ENCODE peak calls at places on chromosome 2, in eight cellular contexts. O is tibial nerve, J is K562, X is SK-N-SH, C is H1, E is ovary, B is suprapubic skin, Q is upper lobe of left lung. L is an unnamed sample.
A peak's percentile ranks its signal among the peaks of the same experiment; 100 is the strongest.

GRCh38 chr2:217934321-217935131 is 68.3 kb downstream of the TNS1 start:
- DNase-seq in J (no peak), O (no peak), C (no peak), E (no peak), X (no peak), B (no peak), Q (no peak), L (peak; percentile 93)

GRCh38 chr2:222561817-222562424 is 94.0 kb downstream of the FARSB start:
- DNase-seq in X (peak; percentile 63), E (no peak), C (peak; percentile 70), O (no peak), Q (no peak), J (peak; percentile 58), B (no peak), L (no peak)

GRCh38 chr2:143481728-143482127 is 352.5 kb downstream of the ARHGAP15 start:
- DNase-seq in J (no peak), X (no peak), B (no peak), E (no peak), Q (no peak), C (no peak), O (no peak), L (no peak)

GRCh38 chr2:104584393-104584792 is 269.5 kb upstream of the POU3F3 start:
- DNase-seq in X (no peak), Q (no peak), O (no peak), C (no peak), J (no peak), E (no peak), B (no peak), L (no peak)

GRCh38 chr2:99106905-99107304 is 34.6 kb upstream of the C2orf15 start:
- DNase-seq in B (no peak), X (no peak), Q (no peak), E (no peak), O (no peak), C (no peak), J (peak; percentile 4), L (no peak)

GRCh38 chr2:1661891-1662605 is 82.3 kb downstream of the PXDN start:
- DNase-seq in B (peak; percentile 75), E (no peak), O (no peak), C (no peak), J (no peak), Q (no peak), X (no peak), L (peak; percentile 66)

GRCh38 chr2:46135230-46135555 is 162.0 kb upstream of the EPAS1 start:
- DNase-seq in E (no peak), J (no peak), Q (no peak), X (no peak), O (no peak), B (no peak), C (no peak), L (no peak)

GRCh38 chr2:9378433-9379371 is 44.6 kb downstream of the ITGB1BP1 start:
- DNase-seq in C (no peak), O (peak; percentile 65), B (peak; percentile 89), E (peak; percentile 50), J (no peak), X (no peak), Q (peak; percentile 78), L (peak; percentile 91)

GRCh38 chr2:9710311-9710710 is 79.5 kb upstream of the YWHAQ start:
- DNase-seq in J (no peak), E (no peak), Q (no peak), X (no peak), B (no peak), O (no peak), C (no peak), L (no peak)

GRCh38 chr2:49770919-49771318 is 616.6 kb upstream of the FSHR start:
- DNase-seq in Q (peak; percentile 23), J (no peak), O (no peak), C (peak; percentile 87), X (peak; percentile 35), B (no peak), E (no peak), L (no peak)

GRCh38 chr2:184596819-184597411 is 1.4 kb upstream of the ZNF804A start:
- DNase-seq in O (no peak), X (no peak), Q (no peak), C (no peak), E (no peak), B (no peak), J (no peak), L (no peak)

GRCh38 chr2:183105402-183106134 is 18.7 kb upstream of the NUP35 start:
- DNase-seq in E (no peak), X (no peak), B (no peak), C (no peak), J (no peak), O (no peak), Q (no peak), L (no peak)

GRCh38 chr2:20425371-20425881 is 21.4 kb upstream of the RHOB start:
- DNase-seq in J (no peak), Q (no peak), X (peak; percentile 40), B (no peak), O (no peak), E (no peak), C (no peak), L (no peak)

GRCh38 chr2:35708411-35708810 is 647.2 kb upstream of the CRIM1 start:
- DNase-seq in Q (no peak), X (no peak), O (no peak), J (no peak), C (no peak), E (no peak), B (no peak), L (no peak)

GRCh38 chr2:194323740-194324139 is 1333.3 kb upstream of the SLC39A10 start:
- DNase-seq in O (no peak), E (no peak), X (no peak), J (no peak), C (no peak), B (no peak), Q (no peak), L (no peak)

GRCh38 chr2:128638741-128639477 is 320.2 kb upstream of the HS6ST1 start:
- DNase-seq in O (no peak), E (no peak), J (no peak), C (peak; percentile 85), B (no peak), Q (no peak), X (peak; percentile 42), L (peak; percentile 39)

GRCh38 chr2:11597538-11598225 is 63.8 kb downstream of the GREB1 start:
- DNase-seq in O (no peak), X (no peak), Q (no peak), J (no peak), C (no peak), B (no peak), E (no peak), L (no peak)

DNA sequence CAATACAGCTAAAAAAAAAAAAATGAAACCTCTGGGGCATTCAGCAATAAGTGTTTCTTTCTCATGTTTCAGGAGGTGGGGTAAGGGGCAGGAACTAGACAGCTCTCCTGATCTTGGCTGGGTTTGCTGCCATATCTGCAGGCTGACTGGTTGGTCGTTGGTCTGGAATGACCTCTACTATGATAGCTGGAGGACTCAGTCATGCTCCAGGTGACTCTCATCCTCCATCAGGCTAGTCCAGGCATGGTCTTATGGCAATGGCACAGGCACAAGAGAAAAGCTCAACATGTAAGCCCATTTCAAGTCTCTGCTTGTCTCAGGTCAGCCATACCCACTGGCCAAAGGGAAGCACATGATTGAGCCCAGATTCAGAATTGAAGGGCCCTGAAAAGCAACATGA is 9.5 kb upstream of the SLC1A4 start:
- DNase-seq in B (no peak), E (no peak), C (no peak), X (no peak), O (no peak), Q (no peak), J (no peak), L (no peak)
- TF ChIP-seq EP300 in B (no peak), E (no peak), C (no peak), X (no peak), O (no peak), Q (no peak), J (no peak), L (no peak)

DNA sequence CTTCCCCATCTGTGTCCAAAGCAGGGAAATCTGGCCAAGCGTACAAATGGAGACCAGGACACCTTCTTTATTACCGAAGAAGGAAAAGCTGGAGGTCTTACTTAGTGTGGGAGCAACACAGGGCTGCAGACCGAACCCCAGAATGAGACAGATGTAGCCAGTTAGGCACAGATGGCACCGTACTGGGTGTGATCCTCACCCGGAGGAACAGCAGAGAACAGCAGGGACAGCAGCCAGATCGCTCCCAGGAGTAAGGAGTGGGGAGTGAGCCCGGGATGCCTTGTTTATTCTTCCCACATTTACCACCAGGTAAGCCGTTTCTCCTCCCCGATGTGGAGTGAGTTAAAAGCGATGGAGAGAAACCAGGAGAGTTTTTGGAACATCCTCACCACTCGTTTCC is 150.7 kb upstream of the SPRED2 start:
- DNase-seq in E (no peak), C (no peak), B (no peak), X (no peak), J (no peak), Q (no peak), O (no peak), L (no peak)
- H3K27me3 ChIP-seq in E (no peaks in the 10 kb centered on the region), C (no peaks in the 10 kb centered on the region), B (no peaks in the 10 kb centered on the region), X (no peaks in the 10 kb centered on the region), J (peaks cover 5% of the 10 kb centered on the region), Q (no peaks in the 10 kb centered on the region), O (no peaks in the 10 kb centered on the region), L (no peaks in the 10 kb centered on the region)

GRCh38 chr2:175154670-175155082 is 13.3 kb downstream of the ATF2 start:
- DNase-seq in C (no peak), J (no peak), Q (no peak), O (no peak), X (no peak), E (no peak), B (no peak), L (no peak)
- TF ChIP-seq EP300 in C (no peak), J (no peak), Q (no peak), O (no peak), X (no peak), E (no peak), B (no peak), L (no peak)

DNA sequence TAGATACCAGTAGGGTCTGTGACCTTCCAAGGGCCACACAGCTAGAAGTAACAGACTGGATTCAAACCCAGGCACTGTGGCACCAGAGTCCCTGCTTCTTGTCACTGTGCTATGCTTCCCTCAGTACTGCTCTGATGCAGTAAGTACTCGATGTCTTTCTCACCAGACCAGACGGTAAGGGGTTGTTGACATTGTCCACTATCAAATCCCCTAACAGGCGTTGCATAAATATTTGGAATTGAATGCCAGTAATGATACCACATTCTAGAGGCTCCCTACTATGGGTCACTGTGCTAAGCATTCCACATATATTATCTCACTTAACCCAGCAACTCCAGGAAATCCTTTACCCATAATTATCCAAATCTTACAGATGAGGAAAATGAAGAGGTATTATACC is 223.1 kb downstream of the C1D start:
- DNase-seq in E (no peak), J (no peak), C (no peak), B (no peak), X (no peak), Q (no peak), O (no peak), L (no peak)
- H3K27me3 ChIP-seq in E (no peaks in the 10 kb centered on the region), J (no peaks in the 10 kb centered on the region), C (no peaks in the 10 kb centered on the region), B (no peaks in the 10 kb centered on the region), X (no peaks in the 10 kb centered on the region), Q (no peaks in the 10 kb centered on the region), O (no peaks in the 10 kb centered on the region), L (no peaks in the 10 kb centered on the region)

DNA sequence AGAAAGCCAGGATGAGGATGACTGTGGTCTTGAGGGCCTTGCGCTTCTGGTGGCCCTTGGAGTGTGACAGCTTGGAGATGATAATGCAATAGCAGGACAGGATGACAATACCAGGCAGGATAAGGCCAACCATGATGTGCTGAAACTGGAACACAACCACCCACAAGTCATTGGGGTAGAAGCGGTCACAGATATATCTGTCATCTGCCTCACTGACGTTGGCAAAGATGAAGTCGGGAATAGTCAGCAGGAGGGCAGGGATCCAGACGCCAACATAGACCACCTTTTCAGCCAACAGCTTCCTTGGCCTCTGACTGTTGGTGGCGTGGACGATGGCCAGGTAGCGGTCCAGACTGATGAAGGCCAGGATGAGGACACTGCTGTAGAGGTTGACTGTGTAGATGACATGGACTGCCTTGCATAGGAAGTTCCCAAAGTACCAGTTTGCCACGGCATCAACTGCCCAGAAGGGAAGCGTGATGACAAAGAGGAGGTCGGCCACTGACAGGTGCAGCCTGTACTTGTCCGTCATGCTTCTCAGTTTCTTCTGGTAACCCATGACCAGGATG is 2.7 kb downstream of the CXCR4 start:
- DNase-seq in B (no peak), E (no peak), C (no peak), J (no peak), O (no peak), X (no peak), Q (no peak), L (no peak)
- TF ChIP-seq EP300 in B (no peak), E (no peak), C (no peak), J (no peak), O (peak; percentile 7), X (no peak), Q (no peak), L (no peak)